ENCODE peak calls at places on chromosomes 16 and 17, in ten cellular contexts. D is foreskin fibroblast; V is amniotic epithelial cell; O is transverse colon; H is SHP77; X is OCI-LY7; Z is fibroblast of the aortic adventitia; L is stimulated activated CD8-positive, alpha-beta memory T cell treated with anti-CD3 and anti-CD28 coated beads, Interleukin-4, amount 100 ng/mL, for 48 hours; P is left ventricle myocardium superior; T is smooth muscle cell of the brain vasculature. Q is an unnamed sample.

GRCh38 chr17:67994827-67995567 is 1.3 kb downstream of the C17orf58 start:
- DNase-seq in T (peak), V (peak), X (peak), L (peak), H (no peak), D (peak), Z (peak), P (no peak), O (no peak), Q (no peak)

GRCh38 chr17:65346166-65346565 is 209.0 kb downstream of the RGS9 start:
- DNase-seq in X (no peak), Z (peak), T (no peak), D (no peak), O (no peak), P (no peak), H (no peak), V (peak), L (no peak), Q (no peak)

GRCh38 chr17:81286491-81287145 is 8.5 kb downstream of the SLC38A10 start:
- DNase-seq in H (no peak), X (no peak), L (no peak), V (no peak), Z (no peak), P (no peak), O (no peak), D (no peak), T (no peak), Q (no peak)

GRCh38 chr17:28133562-28133970 is 91.1 kb downstream of the NLK start:
- DNase-seq in P (no peak), O (no peak), X (no peak), V (peak), H (no peak), T (no peak), Z (peak), L (no peak), D (peak), Q (no peak)

GRCh38 chr17:4583796-4584124 is 569 bp upstream of the SMTNL2 start:
- DNase-seq in X (peak), T (no peak), L (no peak), O (no peak), D (no peak), H (no peak), P (peak), V (peak), Z (no peak), Q (no peak)

GRCh38 chr16:66918803-66919568 is at the start of gene CDH16:
- DNase-seq in X (no peak), P (no peak), Z (no peak), V (no peak), O (no peak), H (no peak), L (no peak), D (no peak), T (no peak), Q (no peak)

GRCh38 chr16:75922250-75922649 is 196.0 kb upstream of the CPHXL start:
- DNase-seq in Z (no peak), T (no peak), D (no peak), O (no peak), V (peak), L (no peak), H (no peak), P (no peak), X (no peak), Q (no peak)

GRCh38 chr17:75073618-75074047 is 14.1 kb upstream of the SLC16A5 start:
- DNase-seq in L (no peak), O (peak), P (no peak), T (no peak), D (no peak), X (no peak), V (peak), H (no peak), Z (peak), Q (no peak)

GRCh38 chr17:78623541-78623940 is 46.3 kb upstream of the DNAH17 start:
- DNase-seq in D (no peak), O (no peak), V (no peak), H (no peak), T (no peak), L (no peak), X (no peak), Z (no peak), P (no peak), Q (no peak)

GRCh38 chr16:966505-966904 is 4.3 kb downstream of the LMF1 start:
- DNase-seq in D (no peak), L (no peak), T (no peak), X (no peak), P (no peak), O (no peak), H (no peak), Z (no peak), V (no peak), Q (no peak)

GRCh38 chr17:39755550-39756375 is 18.0 kb downstream of the GRB7 start:
- DNase-seq in O (peak), H (no peak), T (no peak), Z (no peak), X (peak), L (peak), D (no peak), V (peak), P (no peak), Q (peak)

GRCh38 chr17:413016-413350 is 60.4 kb upstream of the RPH3AL start:
- DNase-seq in O (no peak), D (no peak), L (no peak), T (no peak), Z (no peak), H (no peak), V (no peak), X (no peak), P (no peak), Q (no peak)

GRCh38 chr16:10168258-10168657 is 14.0 kb downstream of the GRIN2A start:
- DNase-seq in V (no peak), Z (peak), H (no peak), L (no peak), O (no peak), P (no peak), T (no peak), X (no peak), D (no peak), Q (no peak)

GRCh38 chr16:17470002-17470870 is 524 bp downstream of the XYLT1 start:
- DNase-seq in H (no peak), X (peak), Z (peak), L (peak), D (no peak), V (no peak), P (peak), O (peak), T (no peak), Q (peak)

GRCh38 chr16:28304214-28304613 is 11.9 kb downstream of the SBK1 start:
- DNase-seq in H (no peak), O (no peak), T (no peak), P (peak), X (no peak), D (no peak), L (peak), Z (peak), V (peak), Q (no peak)

GRCh38 chr17:71163121-71163812 is 957.6 kb upstream of the SOX9 start:
- DNase-seq in V (peak), O (no peak), X (no peak), Z (no peak), H (peak), P (no peak), L (no peak), D (no peak), T (no peak), Q (no peak)

GRCh38 chr16:46728804-46729203 is 19.3 kb downstream of the MYLK3 start:
- DNase-seq in H (no peak), D (no peak), Z (no peak), P (no peak), L (no peak), T (no peak), X (no peak), V (no peak), O (no peak), Q (no peak)

GRCh38 chr17:49969134-49969759 is at the start of gene DLX4:
- DNase-seq in H (no peak), Z (no peak), O (no peak), X (no peak), T (no peak), L (no peak), P (no peak), D (no peak), V (no peak), Q (no peak)

GRCh38 chr16:1681032-1681431 is 3.0 kb downstream of the JPT2 start:
- DNase-seq in Z (no peak), L (no peak), O (no peak), D (no peak), P (no peak), V (no peak), T (no peak), H (no peak), X (no peak), Q (no peak)

GRCh38 chr16:64440421-64440831 is 681.4 kb downstream of the CDH11 start:
- DNase-seq in Z (peak), H (peak), X (no peak), L (no peak), T (peak), O (no peak), D (peak), P (no peak), V (peak), Q (no peak)

GRCh38 chr17:9410285-9410684 is 165.3 kb downstream of the STX8 start:
- DNase-seq in Z (no peak), V (no peak), X (no peak), P (no peak), D (no peak), T (no peak), O (no peak), L (no peak), H (no peak), Q (no peak)

GRCh38 chr17:3738562-3739295 is 15.0 kb downstream of the HASPIN start:
- DNase-seq in P (no peak), T (no peak), V (peak), O (peak), H (no peak), L (peak), D (no peak), Z (no peak), X (peak), Q (peak)

GRCh38 chr17:37359682-37360188 is 16.1 kb upstream of the C17orf78 start:
- DNase-seq in X (no peak), O (peak), H (no peak), P (no peak), Z (no peak), V (no peak), D (peak), T (no peak), L (no peak), Q (no peak)

GRCh38 chr17:40486513-40487370 is 14.7 kb downstream of the TNS4 start:
- DNase-seq in D (peak), Z (peak), L (no peak), X (no peak), O (no peak), P (no peak), T (no peak), V (peak), H (no peak), Q (no peak)

Q was measured in T-helper 22 cell.